ENCODE peak calls at places on chromosomes 13 and 19, in four cellular contexts. X is ovary, D is fibroblast of pulmonary artery, W is thoracic aorta. R is an unnamed sample.

GRCh38 chr13:113897161-113897560 is 33.3 kb upstream of the GAS6 start:
- DNase-seq in X (no peak), D (peak; percentile 93), W (no peak), R (no peak)

GRCh38 chr19:38952395-38953165 is 21.8 kb downstream of the MRPS12 start:
- DNase-seq in X (no peak), D (peak; percentile 16), W (no peak), R (peak; percentile 77)

GRCh38 chr19:9531933-9532332 is 6.5 kb downstream of the ZNF426 start:
- DNase-seq in X (no peak), D (no peak), W (no peak), R (no peak)

GRCh38 chr13:113150545-113151365 is 7.7 kb upstream of the PROZ start:
- DNase-seq in X (no peak), D (no peak), W (no peak), R (no peak)

GRCh38 chr13:51202477-51203046 is 19.6 kb upstream of the FAM124A start:
- DNase-seq in X (no peak), D (no peak), W (no peak), R (no peak)

GRCh38 chr13:113946409-113947181 is 27.3 kb downstream of the C13orf46 start:
- DNase-seq in X (no peak), D (no peak), W (peak; percentile 1), R (no peak)

GRCh38 chr13:27619711-27620376 is 485 bp downstream of the LNX2 start:
- DNase-seq in X (no peak), D (peak; percentile 39), W (no peak), R (peak; percentile 34)

GRCh38 chr13:51760592-51760991 is 43.4 kb downstream of the DHRS12 start:
- DNase-seq in X (no peak), D (no peak), W (no peak), R (no peak)

GRCh38 chr19:49861127-49861526 is 6.2 kb downstream of the PNKP start:
- DNase-seq in X (peak; percentile 71), D (no peak), W (no peak), R (peak; percentile 22)

GRCh38 chr19:46975918-46976782 is 43.5 kb upstream of the NPAS1 start:
- DNase-seq in X (peak; percentile 93), D (peak; percentile 99), W (peak; percentile 91), R (peak; percentile 73)

DNA sequence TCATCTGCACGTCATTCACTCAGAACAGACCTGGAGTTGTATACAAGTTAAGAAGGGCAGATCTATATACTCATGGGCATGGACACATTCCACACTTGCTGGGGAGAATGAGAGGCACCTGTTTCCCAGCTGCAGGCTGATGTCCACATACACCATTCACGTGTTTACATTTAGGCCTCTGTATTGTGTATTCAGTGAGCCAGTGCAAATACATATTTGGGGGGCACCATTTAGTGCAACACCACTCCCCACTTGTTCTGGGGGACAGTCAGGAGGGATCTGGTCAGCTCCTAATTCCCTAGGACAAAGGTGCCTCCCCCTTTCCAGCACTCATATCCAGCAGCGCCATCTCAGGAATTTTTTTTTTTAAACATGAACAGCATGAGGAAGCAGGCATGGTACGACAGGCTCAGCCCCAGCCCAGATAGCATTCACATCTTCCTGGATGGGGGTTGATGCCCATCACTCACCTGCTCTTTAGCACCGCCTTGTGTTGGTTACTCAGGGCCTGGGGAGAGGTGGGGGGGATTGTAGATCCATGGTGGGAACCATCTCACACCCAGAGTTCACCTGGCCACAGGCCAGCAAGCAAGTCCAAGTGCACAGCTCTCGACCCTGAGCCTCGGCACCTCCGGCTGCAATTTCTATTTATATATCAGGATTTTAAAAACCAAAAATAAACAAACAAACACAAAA is 56.9 kb upstream of the ZNF254 start:
- DNase-seq in X (no peak), D (no peak), W (no peak), R (no peak)
- TF ChIP-seq CTCF in X (no peak), D (no peak), W (no peak), R (no peak)

GRCh38 chr13:101916108-101916757 is 463.8 kb downstream of the ITGBL1 start:
- DNase-seq in X (no peak), D (peak; percentile 2), W (no peak), R (no peak)
- TF ChIP-seq CTCF in X (no peak), D (no peak), W (no peak), R (no peak)

GRCh38 chr19:45162464-45163143 is 1.8 kb upstream of the NKPD1 start:
- DNase-seq in X (no peak), D (no peak), W (no peak), R (no peak)

GRCh38 chr19:45160870-45161714 is at the start of gene NKPD1:
- DNase-seq in X (no peak), D (no peak), W (no peak), R (peak; percentile 94)

GRCh38 chr19:45163156-45163555 is 2.4 kb upstream of the NKPD1 start:
- DNase-seq in X (no peak), D (no peak), W (no peak), R (no peak)

GRCh38 chr19:45163751-45164150 is 3.0 kb upstream of the NKPD1 start:
- DNase-seq in X (no peak), D (no peak), W (no peak), R (no peak)

GRCh38 chr19:45161715-45162463 is 1.1 kb upstream of the NKPD1 start:
- DNase-seq in X (peak; percentile 29), D (peak; percentile 47), W (no peak), R (peak; percentile 73)
- TF ChIP-seq CTCF in X (no peak), D (peak; percentile 71), W (no peak), R (peak; percentile 61)

GRCh38 chr13:43895940-43896339 is 16.2 kb downstream of the LACC1 start:
- DNase-seq in X (no peak), D (no peak), W (no peak), R (no peak)

GRCh38 chr13:43894438-43894837 is 14.7 kb downstream of the LACC1 start:
- DNase-seq in X (no peak), D (no peak), W (no peak), R (no peak)
- TF ChIP-seq CTCF in X (no peak), D (peak; percentile 26), W (no peak), R (no peak)

DNA sequence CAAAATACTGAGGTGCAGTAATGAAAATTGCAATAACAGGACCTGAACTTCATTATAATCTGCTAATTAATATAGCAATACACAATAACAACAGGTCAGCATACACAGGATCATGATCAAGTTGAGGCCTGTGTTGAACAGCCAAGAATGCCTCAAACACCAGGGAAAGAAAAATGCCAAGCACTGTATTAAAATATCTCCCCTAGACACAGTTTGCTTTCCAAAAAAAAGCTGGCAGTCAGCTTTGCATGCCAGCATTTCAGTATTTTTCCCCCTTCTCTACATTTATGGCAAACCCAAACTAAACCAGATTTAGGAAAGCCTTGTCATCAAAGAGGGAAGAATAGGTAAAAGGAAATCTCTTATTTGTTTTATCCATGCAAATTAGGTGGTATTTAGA is 226.9 kb downstream of the LHFPL6 start:
- DNase-seq in X (no peak), D (no peak), W (no peak), R (no peak)
- TF ChIP-seq CTCF in X (no peak), D (no peak), W (no peak), R (no peak)

GRCh38 chr13:22915442-22916082 is 265.2 kb upstream of the SGCG start:
- DNase-seq in X (peak; percentile 55), D (peak; percentile 45), W (no peak), R (peak; percentile 13)
- TF ChIP-seq CTCF in X (no peak), D (no peak), W (no peak), R (no peak)

GRCh38 chr19:44847144-44848035 is 1.3 kb downstream of the NECTIN2 start:
- DNase-seq in X (peak; percentile 81), D (peak; percentile 50), W (no peak), R (peak; percentile 90)

GRCh38 chr19:44851427-44851826 is 5.3 kb downstream of the NECTIN2 start:
- DNase-seq in X (no peak), D (no peak), W (no peak), R (no peak)

GRCh38 chr19:44848036-44848804 is 2.1 kb downstream of the NECTIN2 start:
- DNase-seq in X (peak; percentile 57), D (peak; percentile 63), W (no peak), R (no peak)

GRCh38 chr19:44848805-44849457 is 2.8 kb downstream of the NECTIN2 start:
- DNase-seq in X (peak; percentile 65), D (no peak), W (no peak), R (no peak)

DNA sequence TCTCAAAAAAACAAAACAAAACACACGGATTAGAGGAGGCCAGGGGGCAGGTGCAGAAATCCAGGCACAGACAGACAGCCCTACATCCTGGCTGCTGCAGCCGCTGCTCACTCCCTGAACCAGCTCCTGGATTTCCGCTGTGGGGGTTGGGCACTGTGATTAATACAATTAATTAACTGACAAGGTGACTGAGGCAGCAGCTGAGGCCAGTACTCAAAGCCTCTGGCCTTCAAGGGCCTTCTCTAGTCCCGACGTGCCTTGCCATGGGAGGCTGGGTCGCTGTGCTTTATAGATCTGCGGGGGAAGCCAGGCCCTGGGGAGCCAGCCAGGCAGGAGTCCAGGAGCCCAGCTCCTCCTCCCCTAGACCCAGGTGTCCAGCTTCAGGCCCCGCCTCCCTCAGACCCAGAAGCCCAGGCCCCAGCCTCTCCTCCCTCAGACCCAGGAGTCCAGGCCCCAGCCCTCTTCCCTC is 4.6 kb downstream of the NECTIN2 start:
- DNase-seq in X (no peak), D (no peak), W (no peak), R (no peak)
- TF ChIP-seq CTCF in X (no peak), D (no peak), W (no peak), R (no peak)

DNA sequence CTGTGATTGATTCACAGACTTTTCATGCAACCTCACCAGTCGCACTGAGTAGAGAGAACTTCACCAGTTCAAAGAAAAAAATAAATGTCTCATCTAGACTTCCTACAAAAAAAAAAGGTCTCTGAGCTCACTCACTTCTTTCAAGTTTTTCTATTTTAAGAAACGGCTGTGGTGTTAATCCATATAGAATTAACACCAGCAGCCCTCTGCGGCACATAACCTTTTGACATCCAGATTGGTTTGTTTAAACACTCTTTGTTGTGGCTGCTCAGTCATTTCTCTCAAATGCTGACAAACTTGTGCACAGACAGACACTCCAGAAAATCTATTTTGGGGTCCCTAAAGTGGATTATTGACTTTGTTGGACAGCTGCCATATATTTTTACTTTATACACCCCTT is 874.9 kb downstream of the EFNB2 start:
- DNase-seq in X (no peak), D (no peak), W (no peak), R (no peak)
- TF ChIP-seq CTCF in X (no peak), D (no peak), W (no peak), R (no peak)

GRCh38 chr19:40776966-40777794 is 867 bp upstream of the RAB4B start:
- DNase-seq in X (peak; percentile 82), D (peak; percentile 94), W (peak; percentile 87), R (peak; percentile 91)
- TF ChIP-seq CTCF in X (no peak), D (no peak), W (no peak), R (no peak)

GRCh38 chr19:18772620-18773587 is 18.2 kb downstream of the COMP start:
- DNase-seq in X (no peak), D (no peak), W (no peak), R (no peak)
- TF ChIP-seq CTCF in X (no peak), D (no peak), W (no peak), R (no peak)